ENCODE peak calls at places on chromosome 7, in ten cellular contexts. One of them, this sample, is unnamed.

GRCh38 chr7:73520673-73521635 is 1.1 kb downstream of the BAZ1B start:
- DNase-seq in CD8-positive, alpha-beta T cell: no peak
- DNase-seq in transverse colon: no peak
- DNase-seq in AG09309: peak; percentile 14
- DNase-seq in lower leg skin: no peak
- DNase-seq in brain microvascular endothelial cell: no peak
- DNase-seq in AG10803: peak; percentile 13
- DNase-seq in neural progenitor cell: peak; percentile 49
- DNase-seq in GM12865: peak; percentile 31
- DNase-seq in mucosa of descending colon: no peak
- DNase-seq in this sample: peak; percentile 27

GRCh38 chr7:75663302-75663907 is 75.3 kb downstream of the HIP1 start:
- DNase-seq in CD8-positive, alpha-beta T cell: no peak
- DNase-seq in GM12865: peak; percentile 20
- DNase-seq in AG10803: peak; percentile 19
- DNase-seq in transverse colon: no peak
- DNase-seq in neural progenitor cell: no peak
- DNase-seq in mucosa of descending colon: no peak
- DNase-seq in lower leg skin: no peak
- DNase-seq in AG09309: no peak
- DNase-seq in brain microvascular endothelial cell: no peak
- DNase-seq in this sample: peak; percentile 29

GRCh38 chr7:118202056-118202455 is 18.1 kb downstream of the LSM8 start:
- DNase-seq in mucosa of descending colon: no peak
- DNase-seq in neural progenitor cell: no peak
- DNase-seq in GM12865: no peak
- DNase-seq in AG09309: no peak
- DNase-seq in AG10803: no peak
- DNase-seq in transverse colon: no peak
- DNase-seq in lower leg skin: no peak
- DNase-seq in brain microvascular endothelial cell: no peak
- DNase-seq in CD8-positive, alpha-beta T cell: no peak
- DNase-seq in this sample: no peak

GRCh38 chr7:157514746-157515145 is 177.9 kb downstream of the DNAJB6 start:
- DNase-seq in mucosa of descending colon: peak; percentile 14
- DNase-seq in transverse colon: no peak
- DNase-seq in CD8-positive, alpha-beta T cell: no peak
- DNase-seq in lower leg skin: no peak
- DNase-seq in GM12865: no peak
- DNase-seq in neural progenitor cell: no peak
- DNase-seq in brain microvascular endothelial cell: no peak
- DNase-seq in AG10803: no peak
- DNase-seq in AG09309: no peak
- DNase-seq in this sample: no peak

GRCh38 chr7:156356551-156356950 is 284.0 kb upstream of the RNF32 start:
- DNase-seq in AG09309: no peak
- DNase-seq in brain microvascular endothelial cell: no peak
- DNase-seq in AG10803: no peak
- DNase-seq in lower leg skin: no peak
- DNase-seq in GM12865: no peak
- DNase-seq in transverse colon: no peak
- DNase-seq in neural progenitor cell: no peak
- DNase-seq in CD8-positive, alpha-beta T cell: no peak
- DNase-seq in mucosa of descending colon: no peak
- DNase-seq in this sample: no peak

GRCh38 chr7:96067321-96067720 is 254.6 kb downstream of the SLC25A13 start:
- DNase-seq in GM12865: no peak
- DNase-seq in CD8-positive, alpha-beta T cell: no peak
- DNase-seq in neural progenitor cell: no peak
- DNase-seq in transverse colon: no peak
- DNase-seq in mucosa of descending colon: no peak
- DNase-seq in brain microvascular endothelial cell: no peak
- DNase-seq in AG10803: no peak
- DNase-seq in AG09309: no peak
- DNase-seq in lower leg skin: no peak
- DNase-seq in this sample: no peak

GRCh38 chr7:135673360-135673706 is 11.0 kb downstream of the STMP1 start:
- DNase-seq in lower leg skin: no peak
- DNase-seq in AG10803: peak; percentile 43
- DNase-seq in GM12865: no peak
- DNase-seq in CD8-positive, alpha-beta T cell: no peak
- DNase-seq in brain microvascular endothelial cell: no peak
- DNase-seq in neural progenitor cell: no peak
- DNase-seq in transverse colon: no peak
- DNase-seq in AG09309: no peak
- DNase-seq in mucosa of descending colon: no peak
- DNase-seq in this sample: peak; percentile 40

GRCh38 chr7:29156798-29157461 is 10.6 kb upstream of the CPVL start:
- DNase-seq in AG10803: no peak
- DNase-seq in neural progenitor cell: peak; percentile 18
- DNase-seq in AG09309: no peak
- DNase-seq in transverse colon: no peak
- DNase-seq in GM12865: no peak
- DNase-seq in CD8-positive, alpha-beta T cell: no peak
- DNase-seq in mucosa of descending colon: no peak
- DNase-seq in lower leg skin: no peak
- DNase-seq in brain microvascular endothelial cell: no peak
- DNase-seq in this sample: no peak

GRCh38 chr7:105304040-105304895 is 84.5 kb downstream of the SRPK2 start:
- DNase-seq in AG09309: peak; percentile 27
- DNase-seq in AG10803: peak; percentile 49
- DNase-seq in lower leg skin: no peak
- DNase-seq in mucosa of descending colon: no peak
- DNase-seq in neural progenitor cell: no peak
- DNase-seq in brain microvascular endothelial cell: peak; percentile 4
- DNase-seq in CD8-positive, alpha-beta T cell: no peak
- DNase-seq in GM12865: peak; percentile 77
- DNase-seq in transverse colon: no peak
- DNase-seq in this sample: peak; percentile 73

GRCh38 chr7:40604601-40605438 is 470.0 kb downstream of the SUGCT start:
- DNase-seq in neural progenitor cell: peak; percentile 84
- DNase-seq in brain microvascular endothelial cell: peak; percentile 25
- DNase-seq in AG09309: no peak
- DNase-seq in GM12865: peak; percentile 62
- DNase-seq in transverse colon: peak; percentile 22
- DNase-seq in CD8-positive, alpha-beta T cell: no peak
- DNase-seq in AG10803: peak; percentile 18
- DNase-seq in lower leg skin: no peak
- DNase-seq in mucosa of descending colon: peak; percentile 53
- DNase-seq in this sample: peak; percentile 47

GRCh38 chr7:2894118-2894940 is 50.2 kb upstream of the GNA12 start:
- DNase-seq in mucosa of descending colon: peak; percentile 72
- DNase-seq in GM12865: peak; percentile 83
- DNase-seq in lower leg skin: no peak
- DNase-seq in AG09309: no peak
- DNase-seq in CD8-positive, alpha-beta T cell: peak; percentile 41
- DNase-seq in neural progenitor cell: no peak
- DNase-seq in AG10803: no peak
- DNase-seq in brain microvascular endothelial cell: no peak
- DNase-seq in transverse colon: peak; percentile 55
- DNase-seq in this sample: no peak

GRCh38 chr7:95691464-95691863 is 80.9 kb upstream of the DYNC1I1 start:
- DNase-seq in CD8-positive, alpha-beta T cell: no peak
- DNase-seq in brain microvascular endothelial cell: no peak
- DNase-seq in GM12865: no peak
- DNase-seq in AG09309: no peak
- DNase-seq in lower leg skin: no peak
- DNase-seq in AG10803: no peak
- DNase-seq in mucosa of descending colon: no peak
- DNase-seq in neural progenitor cell: no peak
- DNase-seq in transverse colon: no peak
- DNase-seq in this sample: no peak

DNA sequence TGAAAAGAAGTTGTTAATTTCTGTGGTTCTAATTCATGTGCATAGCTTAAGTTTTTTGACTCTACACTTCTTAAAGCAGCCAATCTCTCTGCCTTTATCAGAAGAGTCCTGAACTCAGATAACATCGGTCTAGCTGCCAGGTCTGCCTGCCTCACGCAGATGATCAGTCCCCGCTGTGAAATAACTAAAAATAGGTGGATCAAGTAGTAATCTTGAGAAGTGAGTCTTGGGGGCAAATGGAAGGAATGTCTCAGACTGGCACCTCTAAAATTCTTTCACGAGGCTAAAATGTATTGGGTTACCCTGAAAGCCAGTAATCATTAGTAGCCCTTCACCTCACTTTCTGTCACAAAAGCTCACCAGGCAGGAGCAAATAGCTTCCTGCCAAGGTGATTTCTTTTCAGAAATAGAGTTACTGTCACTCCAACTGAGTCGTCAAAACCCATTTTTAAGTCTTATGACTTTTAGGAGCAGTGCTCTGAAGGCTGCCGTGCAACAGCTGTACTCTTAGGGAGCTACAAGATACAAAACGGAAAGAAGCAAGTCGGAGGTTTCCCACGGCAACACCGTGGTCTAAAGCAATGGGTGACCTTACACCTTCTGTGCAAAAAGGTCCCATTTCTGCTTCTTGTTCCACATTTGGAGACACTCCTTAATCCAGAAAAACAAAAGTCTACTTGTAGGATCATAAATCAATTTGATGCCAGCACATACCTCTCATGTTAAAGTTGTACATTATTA is 85.2 kb downstream of the ABCB5 start:
- DNase-seq in mucosa of descending colon: no peak
- DNase-seq in transverse colon: no peak
- DNase-seq in brain microvascular endothelial cell: no peak
- DNase-seq in neural progenitor cell: no peak
- DNase-seq in lower leg skin: no peak
- DNase-seq in AG09309: no peak
- DNase-seq in AG10803: no peak
- DNase-seq in CD8-positive, alpha-beta T cell: no peak
- DNase-seq in GM12865: peak; percentile 8
- DNase-seq in this sample: no peak
- H3K4me3 ChIP-seq in mucosa of descending colon: no peak overlapping the region
- H3K4me3 ChIP-seq in transverse colon: no peak overlapping the region
- H3K4me3 ChIP-seq in brain microvascular endothelial cell: no peak overlapping the region
- H3K4me3 ChIP-seq in neural progenitor cell: no peak overlapping the region
- H3K4me3 ChIP-seq in lower leg skin: no peak overlapping the region
- H3K4me3 ChIP-seq in AG09309: no peak overlapping the region
- H3K4me3 ChIP-seq in AG10803: no peak overlapping the region
- H3K4me3 ChIP-seq in CD8-positive, alpha-beta T cell: no peak overlapping the region
- H3K4me3 ChIP-seq in GM12865: no peak overlapping the region
- H3K4me3 ChIP-seq in this sample: no peak overlapping the region

GRCh38 chr7:150388709-150389531 is 9.8 kb downstream of the ZNF775 start:
- DNase-seq in GM12865: no peak
- DNase-seq in CD8-positive, alpha-beta T cell: no peak
- DNase-seq in lower leg skin: no peak
- DNase-seq in mucosa of descending colon: peak; percentile 85
- DNase-seq in transverse colon: peak; percentile 80
- DNase-seq in brain microvascular endothelial cell: no peak
- DNase-seq in neural progenitor cell: peak; percentile 52
- DNase-seq in AG09309: no peak
- DNase-seq in AG10803: peak; percentile 78
- DNase-seq in this sample: peak; percentile 34
- TF ChIP-seq CTCF in GM12865: peak; percentile 10
- TF ChIP-seq CTCF in CD8-positive, alpha-beta T cell: no peak
- TF ChIP-seq CTCF in lower leg skin: peak; percentile 71
- TF ChIP-seq CTCF in mucosa of descending colon: peak; percentile 71
- TF ChIP-seq CTCF in transverse colon: peak; percentile 77
- TF ChIP-seq CTCF in brain microvascular endothelial cell: peak; percentile 72
- TF ChIP-seq CTCF in neural progenitor cell: peak; percentile 40
- TF ChIP-seq CTCF in AG09309: peak; percentile 29
- TF ChIP-seq CTCF in AG10803: peak; percentile 63
- TF ChIP-seq CTCF in this sample: peak; percentile 19

GRCh38 chr7:98283887-98284222 is 2.4 kb downstream of the BRI3 start:
- DNase-seq in AG10803: no peak
- DNase-seq in brain microvascular endothelial cell: no peak
- DNase-seq in CD8-positive, alpha-beta T cell: no peak
- DNase-seq in AG09309: no peak
- DNase-seq in neural progenitor cell: no peak
- DNase-seq in lower leg skin: no peak
- DNase-seq in mucosa of descending colon: no peak
- DNase-seq in GM12865: no peak
- DNase-seq in transverse colon: no peak
- DNase-seq in this sample: no peak
- H3K4me3 ChIP-seq in AG10803: peak overlapping the region; percentile 93
- H3K4me3 ChIP-seq in brain microvascular endothelial cell: peak overlapping the region; percentile 91
- H3K4me3 ChIP-seq in CD8-positive, alpha-beta T cell: no peak overlapping the region
- H3K4me3 ChIP-seq in AG09309: peak overlapping the region; percentile 97
- H3K4me3 ChIP-seq in neural progenitor cell: no peak overlapping the region
- H3K4me3 ChIP-seq in lower leg skin: peak overlapping the region; percentile 24
- H3K4me3 ChIP-seq in mucosa of descending colon: no peak overlapping the region
- H3K4me3 ChIP-seq in GM12865: no peak overlapping the region
- H3K4me3 ChIP-seq in transverse colon: peak overlapping the region; percentile 96
- H3K4me3 ChIP-seq in this sample: peak overlapping the region; percentile 93

GRCh38 chr7:22659741-22660140 is 67.3 kb upstream of the IL6 start:
- DNase-seq in AG10803: no peak
- DNase-seq in CD8-positive, alpha-beta T cell: no peak
- DNase-seq in lower leg skin: no peak
- DNase-seq in brain microvascular endothelial cell: no peak
- DNase-seq in transverse colon: no peak
- DNase-seq in neural progenitor cell: no peak
- DNase-seq in AG09309: no peak
- DNase-seq in GM12865: no peak
- DNase-seq in mucosa of descending colon: no peak
- DNase-seq in this sample: no peak

GRCh38 chr7:22660293-22660692 is 66.7 kb upstream of the IL6 start:
- DNase-seq in GM12865: no peak
- DNase-seq in AG10803: peak; percentile 40
- DNase-seq in mucosa of descending colon: no peak
- DNase-seq in lower leg skin: no peak
- DNase-seq in CD8-positive, alpha-beta T cell: no peak
- DNase-seq in brain microvascular endothelial cell: no peak
- DNase-seq in neural progenitor cell: no peak
- DNase-seq in transverse colon: no peak
- DNase-seq in AG09309: no peak
- DNase-seq in this sample: no peak

GRCh38 chr7:22662031-22662430 is 65.0 kb upstream of the IL6 start:
- DNase-seq in AG10803: peak; percentile 34
- DNase-seq in mucosa of descending colon: no peak
- DNase-seq in transverse colon: no peak
- DNase-seq in lower leg skin: no peak
- DNase-seq in neural progenitor cell: no peak
- DNase-seq in CD8-positive, alpha-beta T cell: no peak
- DNase-seq in AG09309: no peak
- DNase-seq in brain microvascular endothelial cell: no peak
- DNase-seq in GM12865: peak; percentile 22
- DNase-seq in this sample: no peak

GRCh38 chr7:22662490-22663145 is 64.4 kb upstream of the IL6 start:
- DNase-seq in transverse colon: no peak
- DNase-seq in lower leg skin: no peak
- DNase-seq in AG10803: no peak
- DNase-seq in mucosa of descending colon: no peak
- DNase-seq in brain microvascular endothelial cell: no peak
- DNase-seq in neural progenitor cell: no peak
- DNase-seq in AG09309: no peak
- DNase-seq in GM12865: peak; percentile 12
- DNase-seq in CD8-positive, alpha-beta T cell: no peak
- DNase-seq in this sample: no peak

DNA sequence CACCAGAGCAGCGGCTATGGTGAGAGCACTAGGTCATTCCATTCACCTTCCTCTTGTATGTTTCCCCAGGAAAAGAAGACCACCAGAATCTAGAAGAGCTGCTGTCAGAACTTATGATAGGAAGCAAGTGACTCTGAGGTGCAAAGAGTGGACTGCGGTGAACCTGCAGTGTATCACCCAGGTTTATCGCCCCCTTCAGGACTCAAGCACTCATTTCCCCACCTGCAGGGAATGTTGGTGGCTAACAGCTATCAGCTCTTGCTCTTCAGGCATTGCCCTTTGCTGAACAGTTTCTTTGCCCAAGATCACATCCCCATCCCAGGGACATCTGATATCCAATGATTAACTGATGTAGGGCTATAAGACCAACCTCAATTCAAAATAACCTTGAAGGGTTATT is 66.3 kb upstream of the IL6 start:
- DNase-seq in AG10803: no peak
- DNase-seq in GM12865: peak; percentile 63
- DNase-seq in CD8-positive, alpha-beta T cell: no peak
- DNase-seq in mucosa of descending colon: no peak
- DNase-seq in lower leg skin: no peak
- DNase-seq in neural progenitor cell: peak; percentile 29
- DNase-seq in brain microvascular endothelial cell: no peak
- DNase-seq in AG09309: no peak
- DNase-seq in transverse colon: no peak
- DNase-seq in this sample: no peak
- TF ChIP-seq CTCF in AG10803: no peak
- TF ChIP-seq CTCF in GM12865: peak; percentile 64
- TF ChIP-seq CTCF in CD8-positive, alpha-beta T cell: no peak
- TF ChIP-seq CTCF in mucosa of descending colon: no peak
- TF ChIP-seq CTCF in lower leg skin: no peak
- TF ChIP-seq CTCF in neural progenitor cell: peak; percentile 52
- TF ChIP-seq CTCF in brain microvascular endothelial cell: peak; percentile 44
- TF ChIP-seq CTCF in AG09309: no peak
- TF ChIP-seq CTCF in transverse colon: no peak
- TF ChIP-seq CTCF in this sample: peak; percentile 6